ENCODE peak calls at places on chromosomes 3 and 15, in eight cellular contexts. P is A549; M is PC-3; N is transverse colon; I is CD8-positive, alpha-beta memory T cell; L is sigmoid colon; T is left ventricle myocardium inferior; B is CD8-positive, alpha-beta T cell. A is an unnamed sample.
A peak's percentile ranks its signal among the peaks of the same experiment; 100 is the strongest.

GRCh38 chr3:13011369-13012227 is 61.6 kb downstream of the IQSEC1 start:
- DNase-seq in P (no peak), M (peak; percentile 12), N (peak; percentile 82), I (peak; percentile 88), L (peak; percentile 73), T (no peak), B (peak; percentile 82), A (no peak)

GRCh38 chr3:33165372-33165771 is 51.6 kb downstream of the CRTAP start:
- DNase-seq in P (no peak), M (no peak), N (no peak), I (no peak), L (no peak), T (no peak), B (no peak), A (no peak)

GRCh38 chr3:13414040-13414729 is 5.9 kb downstream of the NUP210 start:
- DNase-seq in P (no peak), M (peak; percentile 51), N (peak; percentile 77), I (peak; percentile 80), L (no peak), T (peak; percentile 42), B (peak; percentile 76), A (no peak)

GRCh38 chr15:82875411-82876003 is 66.1 kb downstream of the WHAMM start:
- DNase-seq in P (no peak), M (peak; percentile 85), N (no peak), I (no peak), L (no peak), T (no peak), B (no peak), A (no peak)

GRCh38 chr15:67812232-67812631 is 13.1 kb upstream of the SKOR1 start:
- DNase-seq in P (no peak), M (no peak), N (no peak), I (no peak), L (peak; percentile 35), T (no peak), B (no peak), A (no peak)

GRCh38 chr15:55800216-55800615 is 57.3 kb upstream of the PRTG start:
- DNase-seq in P (no peak), M (no peak), N (no peak), I (no peak), L (no peak), T (no peak), B (no peak), A (no peak)

GRCh38 chr15:40290540-40291087 is 7.8 kb upstream of the ANKRD63 start:
- DNase-seq in P (no peak), M (no peak), N (no peak), I (no peak), L (no peak), T (no peak), B (no peak), A (no peak)

GRCh38 chr15:48616216-48616615 is 29.3 kb downstream of the FBN1 start:
- DNase-seq in P (no peak), M (no peak), N (no peak), I (no peak), L (no peak), T (no peak), B (no peak), A (no peak)

GRCh38 chr3:47847256-47847655 is 44.3 kb downstream of the DHX30 start:
- DNase-seq in P (no peak), M (no peak), N (no peak), I (no peak), L (no peak), T (no peak), B (no peak), A (no peak)

GRCh38 chr3:185332026-185332735 is 30.8 kb upstream of the MAP3K13 start:
- DNase-seq in P (no peak), M (peak; percentile 87), N (no peak), I (no peak), L (no peak), T (no peak), B (no peak), A (no peak)

GRCh38 chr3:197151562-197151961 is 121.9 kb upstream of the MELTF start:
- DNase-seq in P (no peak), M (peak; percentile 80), N (no peak), I (no peak), L (no peak), T (no peak), B (no peak), A (no peak)

GRCh38 chr3:94548581-94549316 is 485.9 kb downstream of the NSUN3 start:
- DNase-seq in P (no peak), M (no peak), N (no peak), I (no peak), L (no peak), T (no peak), B (no peak), A (no peak)

GRCh38 chr3:100609963-100610362 is 562 bp downstream of the ADGRG7 start:
- DNase-seq in P (no peak), M (no peak), N (no peak), I (no peak), L (no peak), T (no peak), B (no peak), A (no peak)

GRCh38 chr3:189950258-189950657 is 170.4 kb downstream of the P3H2 start:
- DNase-seq in P (no peak), M (no peak), N (no peak), I (no peak), L (no peak), T (no peak), B (no peak), A (no peak)

GRCh38 chr15:55846108-55846707 is 103.3 kb upstream of the PRTG start:
- DNase-seq in P (peak; percentile 71), M (peak; percentile 84), N (peak; percentile 23), I (peak; percentile 34), L (no peak), T (no peak), B (peak; percentile 43), A (peak; percentile 60)

GRCh38 chr15:58229297-58229768 is 91.2 kb downstream of the AQP9 start:
- DNase-seq in P (no peak), M (no peak), N (no peak), I (no peak), L (no peak), T (no peak), B (no peak), A (peak; percentile 57)

GRCh38 chr3:96449803-96450202 is 364.6 kb upstream of the EPHA6 start:
- DNase-seq in P (no peak), M (no peak), N (peak; percentile 7), I (no peak), L (no peak), T (no peak), B (no peak), A (peak; percentile 11)

GRCh38 chr3:36482880-36483279 is 102.6 kb downstream of the STAC start:
- DNase-seq in P (no peak), M (no peak), N (no peak), I (no peak), L (no peak), T (no peak), B (no peak), A (no peak)

GRCh38 chr3:9204253-9205005 is 45.0 kb downstream of the SRGAP3 start:
- DNase-seq in P (no peak), M (no peak), N (no peak), I (no peak), L (no peak), T (no peak), B (no peak), A (no peak)

GRCh38 chr3:74390121-74390870 is 224.2 kb downstream of the CNTN3 start:
- DNase-seq in P (no peak), M (no peak), N (no peak), I (no peak), L (no peak), T (no peak), B (no peak), A (no peak)

DNA sequence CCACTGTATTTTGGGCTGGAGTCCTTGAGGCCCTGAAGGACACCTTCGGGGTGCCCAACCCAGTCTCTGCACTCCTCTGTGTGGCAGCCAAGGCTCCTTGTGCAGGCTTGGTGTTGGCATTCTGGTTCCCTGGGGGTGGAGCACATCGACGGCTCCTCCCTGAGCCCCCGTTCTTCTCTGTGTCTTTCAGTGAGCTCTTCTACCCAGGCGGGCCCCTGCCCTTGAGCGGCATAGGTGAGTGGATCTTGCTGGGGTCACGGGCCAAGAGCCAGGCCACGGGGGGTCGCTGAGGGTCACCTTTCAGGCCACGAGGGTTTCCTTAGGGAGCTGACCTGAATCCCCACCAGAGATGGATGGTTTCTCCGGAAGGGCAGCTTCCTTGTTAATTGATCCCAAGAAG is 234.8 kb downstream of the SNRPN start:
- DNase-seq in P (no peak), M (no peak), N (no peak), I (no peak), L (no peak), T (no peak), B (no peak), A (no peak)
- H3K9me3 ChIP-seq in P (no peaks in the 10 kb centered on the region), M (no peaks in the 10 kb centered on the region), N (peaks cover 15% of the 10 kb centered on the region), I (no peaks in the 10 kb centered on the region), L (no peaks in the 10 kb centered on the region), T (peaks cover 46% of the 10 kb centered on the region), B (no peaks in the 10 kb centered on the region), A (peaks cover 11% of the 10 kb centered on the region)

DNA sequence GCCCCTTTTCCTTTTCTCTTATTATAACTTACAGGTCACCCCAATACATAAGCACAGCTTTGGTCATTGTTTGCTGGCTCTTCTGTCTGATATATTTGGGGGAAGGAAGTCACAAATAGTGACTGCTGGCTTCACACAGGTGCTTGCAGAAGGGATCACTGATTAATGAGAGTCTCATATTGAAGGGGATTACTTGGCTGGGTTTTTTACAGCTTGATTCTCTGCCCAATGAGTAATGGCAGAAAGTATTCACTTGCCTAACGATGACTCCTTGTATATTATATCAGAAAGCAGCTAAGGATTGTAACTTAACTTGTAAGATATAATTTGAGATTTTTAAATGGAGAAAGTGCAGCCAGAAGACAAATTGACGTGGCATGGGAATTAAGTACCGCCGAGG is 119.3 kb upstream of the PFN2 start:
- DNase-seq in P (no peak), M (peak; percentile 72), N (no peak), I (no peak), L (no peak), T (no peak), B (no peak), A (no peak)
- H3K4me3 ChIP-seq in P (no peak overlapping the region), M (no peak overlapping the region), N (no peak overlapping the region), I (no peak overlapping the region), L (no peak overlapping the region), T (no peak overlapping the region), B (no peak overlapping the region), A (no peak overlapping the region)

DNA sequence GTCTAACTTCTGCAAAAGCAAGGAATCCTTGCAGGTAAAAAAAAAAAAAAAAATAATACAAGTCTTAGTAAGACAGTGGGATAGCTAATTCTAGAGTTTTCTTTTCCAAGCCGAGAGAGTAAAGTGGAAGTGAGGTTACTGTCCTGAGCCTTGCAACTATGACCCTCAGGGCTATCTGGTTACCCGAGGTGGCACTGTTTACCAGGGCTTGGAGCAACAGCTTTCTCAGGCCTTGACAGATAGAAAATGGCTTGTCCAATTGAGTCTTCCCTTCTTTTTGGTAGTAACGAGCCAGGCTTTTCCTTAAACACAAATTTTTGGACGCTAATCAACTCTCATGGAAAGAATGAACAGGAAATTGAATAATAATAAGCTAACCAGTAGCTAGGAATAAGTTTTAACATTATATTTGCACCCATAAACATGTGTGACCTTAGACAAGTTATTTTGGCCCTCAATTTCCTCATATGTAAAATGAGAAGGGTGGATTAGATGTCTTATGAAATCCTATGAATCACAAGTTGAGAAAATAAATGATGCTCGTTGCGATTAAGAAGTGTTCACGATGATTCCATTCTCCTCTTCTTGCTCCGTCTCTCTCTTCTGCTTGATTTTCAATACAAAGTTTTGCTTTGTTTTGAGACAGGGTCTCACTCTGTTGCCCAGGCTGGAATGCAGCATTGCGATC is 236.9 kb upstream of the KBTBD8 start:
- DNase-seq in P (no peak), M (peak; percentile 6), N (no peak), I (no peak), L (no peak), T (no peak), B (no peak), A (no peak)
- H3K9me3 ChIP-seq in P (no peaks in the 10 kb centered on the region), M (no peaks in the 10 kb centered on the region), N (no peaks in the 10 kb centered on the region), I (no peaks in the 10 kb centered on the region), L (no peaks in the 10 kb centered on the region), T (peaks cover 9% of the 10 kb centered on the region), B (peaks cover 3% of the 10 kb centered on the region), A (no peaks in the 10 kb centered on the region)

GRCh38 chr3:141913150-141913811 is 36.8 kb downstream of the ATP1B3 start:
- DNase-seq in P (peak; percentile 64), M (peak; percentile 71), N (peak; percentile 39), I (peak; percentile 54), L (no peak), T (no peak), B (peak; percentile 42), A (no peak)
- H3K4me3 ChIP-seq in P (no peak overlapping the region), M (no peak overlapping the region), N (no peak overlapping the region), I (no peak overlapping the region), L (no peak overlapping the region), T (no peak overlapping the region), B (no peak overlapping the region), A (no peak overlapping the region)